ENCODE peak calls at places on chromosomes 16 and 17, in four cellular contexts. Y is HTR-8/SVneo, N is B cell, E is ascending aorta. C is an unnamed sample.

GRCh38 chr17:43020789-43021738 is 1.1 kb downstream of the VAT1 start:
- DNase-seq in Y (peak), N (peak), E (peak), C (peak)

GRCh38 chr17:64019486-64020067 is 856 bp downstream of the ICAM2 start:
- DNase-seq in Y (no peak), N (no peak), E (no peak), C (no peak)

GRCh38 chr16:79083879-79084278 is 516.7 kb downstream of the MAF start:
- DNase-seq in Y (no peak), N (no peak), E (no peak), C (no peak)

GRCh38 chr17:3911271-3912053 is 4.8 kb downstream of the P2RX1 start:
- DNase-seq in Y (no peak), N (peak), E (no peak), C (no peak)

GRCh38 chr17:35766903-35767510 is 6.3 kb downstream of the C17orf50 start:
- DNase-seq in Y (peak), N (no peak), E (no peak), C (no peak)

GRCh38 chr16:52238710-52239109 is 308.2 kb downstream of the TOX3 start:
- DNase-seq in Y (no peak), N (no peak), E (no peak), C (no peak)

GRCh38 chr17:2410951-2411350 is 10.1 kb upstream of the MNT start:
- DNase-seq in Y (no peak), N (no peak), E (no peak), C (no peak)

GRCh38 chr17:78735832-78736525 is 46.1 kb downstream of the CYTH1 start:
- DNase-seq in Y (no peak), N (no peak), E (no peak), C (no peak)

GRCh38 chr17:49548506-49549310 is 27.0 kb upstream of the NXPH3 start:
- DNase-seq in Y (peak), N (no peak), E (no peak), C (no peak)

GRCh38 chr16:774086-775001 is 13.8 kb downstream of the MSLN start:
- DNase-seq in Y (no peak), N (no peak), E (no peak), C (no peak)

GRCh38 chr17:28807925-28808641 is 34.5 kb downstream of the FAM222B start:
- DNase-seq in Y (peak), N (no peak), E (no peak), C (peak)

GRCh38 chr17:16439303-16439791 is 24.0 kb downstream of the TRPV2 start:
- DNase-seq in Y (no peak), N (no peak), E (no peak), C (no peak)

GRCh38 chr17:76072149-76072858 is at the start of gene SRP68:
- DNase-seq in Y (peak), N (peak), E (peak), C (peak)

GRCh38 chr17:46057366-46057765 is 58.3 kb downstream of the STH start:
- DNase-seq in Y (no peak), N (no peak), E (no peak), C (no peak)